ENCODE peak calls at places on chromosomes 12 and 14, in eight cellular contexts. One of them, this sample, is unnamed.

GRCh38 chr12:5746917-5747316 is 198.1 kb downstream of the ANO2 start:
- DNase-seq in C1 segment of cervical spinal cord: no peak
- DNase-seq in NCI-H1092 treated with DMSO at 0.1 percent for 48 hours: no peak
- DNase-seq in non-pigmented ciliary epithelial cell: no peak
- DNase-seq in activated CD8-positive, alpha-beta memory T cell treated with anti-CD3 and anti-CD28 coated beads for 4 hours: no peak
- DNase-seq in NCI-H1694 treated with DMSO at 0.1 percent for 48 hours: no peak
- DNase-seq in NCI-H460: no peak
- DNase-seq in D341Med: no peak
- DNase-seq in this sample: no peak

GRCh38 chr12:62332598-62332997 is 72.4 kb downstream of the USP15 start:
- DNase-seq in C1 segment of cervical spinal cord: no peak
- DNase-seq in NCI-H1092 treated with DMSO at 0.1 percent for 48 hours: no peak
- DNase-seq in non-pigmented ciliary epithelial cell: peak; percentile 14
- DNase-seq in activated CD8-positive, alpha-beta memory T cell treated with anti-CD3 and anti-CD28 coated beads for 4 hours: no peak
- DNase-seq in NCI-H1694 treated with DMSO at 0.1 percent for 48 hours: no peak
- DNase-seq in NCI-H460: no peak
- DNase-seq in D341Med: no peak
- DNase-seq in this sample: no peak

GRCh38 chr12:19166956-19167355 is 37.4 kb downstream of the PLEKHA5 start:
- DNase-seq in C1 segment of cervical spinal cord: no peak
- DNase-seq in NCI-H1092 treated with DMSO at 0.1 percent for 48 hours: no peak
- DNase-seq in non-pigmented ciliary epithelial cell: no peak
- DNase-seq in activated CD8-positive, alpha-beta memory T cell treated with anti-CD3 and anti-CD28 coated beads for 4 hours: no peak
- DNase-seq in NCI-H1694 treated with DMSO at 0.1 percent for 48 hours: no peak
- DNase-seq in NCI-H460: no peak
- DNase-seq in D341Med: no peak
- DNase-seq in this sample: no peak

GRCh38 chr14:93792391-93792790 is 4.1 kb upstream of the PRIMA1 start:
- DNase-seq in C1 segment of cervical spinal cord: no peak
- DNase-seq in NCI-H1092 treated with DMSO at 0.1 percent for 48 hours: no peak
- DNase-seq in non-pigmented ciliary epithelial cell: no peak
- DNase-seq in activated CD8-positive, alpha-beta memory T cell treated with anti-CD3 and anti-CD28 coated beads for 4 hours: no peak
- DNase-seq in NCI-H1694 treated with DMSO at 0.1 percent for 48 hours: no peak
- DNase-seq in NCI-H460: no peak
- DNase-seq in D341Med: no peak
- DNase-seq in this sample: no peak

GRCh38 chr12:130609966-130610365 is 106.1 kb downstream of the RIMBP2 start:
- DNase-seq in C1 segment of cervical spinal cord: no peak
- DNase-seq in NCI-H1092 treated with DMSO at 0.1 percent for 48 hours: no peak
- DNase-seq in non-pigmented ciliary epithelial cell: no peak
- DNase-seq in activated CD8-positive, alpha-beta memory T cell treated with anti-CD3 and anti-CD28 coated beads for 4 hours: no peak
- DNase-seq in NCI-H1694 treated with DMSO at 0.1 percent for 48 hours: no peak
- DNase-seq in NCI-H460: no peak
- DNase-seq in D341Med: no peak
- DNase-seq in this sample: no peak

GRCh38 chr12:60752589-60752988 is 1156.8 kb downstream of the SLC16A7 start:
- DNase-seq in C1 segment of cervical spinal cord: no peak
- DNase-seq in NCI-H1092 treated with DMSO at 0.1 percent for 48 hours: no peak
- DNase-seq in non-pigmented ciliary epithelial cell: no peak
- DNase-seq in activated CD8-positive, alpha-beta memory T cell treated with anti-CD3 and anti-CD28 coated beads for 4 hours: no peak
- DNase-seq in NCI-H1694 treated with DMSO at 0.1 percent for 48 hours: no peak
- DNase-seq in NCI-H460: no peak
- DNase-seq in D341Med: no peak
- DNase-seq in this sample: no peak

GRCh38 chr14:96790715-96791114 is 6.5 kb upstream of the VRK1 start:
- DNase-seq in C1 segment of cervical spinal cord: no peak
- DNase-seq in NCI-H1092 treated with DMSO at 0.1 percent for 48 hours: no peak
- DNase-seq in non-pigmented ciliary epithelial cell: no peak
- DNase-seq in activated CD8-positive, alpha-beta memory T cell treated with anti-CD3 and anti-CD28 coated beads for 4 hours: no peak
- DNase-seq in NCI-H1694 treated with DMSO at 0.1 percent for 48 hours: no peak
- DNase-seq in NCI-H460: no peak
- DNase-seq in D341Med: no peak
- DNase-seq in this sample: no peak

GRCh38 chr14:102897299-102898027 is 25.0 kb upstream of the AMN start:
- DNase-seq in C1 segment of cervical spinal cord: no peak
- DNase-seq in NCI-H1092 treated with DMSO at 0.1 percent for 48 hours: no peak
- DNase-seq in non-pigmented ciliary epithelial cell: no peak
- DNase-seq in activated CD8-positive, alpha-beta memory T cell treated with anti-CD3 and anti-CD28 coated beads for 4 hours: no peak
- DNase-seq in NCI-H1694 treated with DMSO at 0.1 percent for 48 hours: no peak
- DNase-seq in NCI-H460: no peak
- DNase-seq in D341Med: no peak
- DNase-seq in this sample: no peak

GRCh38 chr12:68536885-68537284 is 73.8 kb upstream of the RAP1B start:
- DNase-seq in C1 segment of cervical spinal cord: no peak
- DNase-seq in NCI-H1092 treated with DMSO at 0.1 percent for 48 hours: no peak
- DNase-seq in non-pigmented ciliary epithelial cell: no peak
- DNase-seq in activated CD8-positive, alpha-beta memory T cell treated with anti-CD3 and anti-CD28 coated beads for 4 hours: no peak
- DNase-seq in NCI-H1694 treated with DMSO at 0.1 percent for 48 hours: no peak
- DNase-seq in NCI-H460: no peak
- DNase-seq in D341Med: no peak
- DNase-seq in this sample: no peak

GRCh38 chr12:128801879-128802391 is 21.8 kb downstream of the SLC15A4 start:
- DNase-seq in C1 segment of cervical spinal cord: no peak
- DNase-seq in NCI-H1092 treated with DMSO at 0.1 percent for 48 hours: no peak
- DNase-seq in non-pigmented ciliary epithelial cell: no peak
- DNase-seq in activated CD8-positive, alpha-beta memory T cell treated with anti-CD3 and anti-CD28 coated beads for 4 hours: no peak
- DNase-seq in NCI-H1694 treated with DMSO at 0.1 percent for 48 hours: no peak
- DNase-seq in NCI-H460: no peak
- DNase-seq in D341Med: no peak
- DNase-seq in this sample: no peak

GRCh38 chr12:27733052-27733656 is 22.5 kb downstream of the MRPS35 start:
- DNase-seq in C1 segment of cervical spinal cord: no peak
- DNase-seq in NCI-H1092 treated with DMSO at 0.1 percent for 48 hours: no peak
- DNase-seq in non-pigmented ciliary epithelial cell: no peak
- DNase-seq in activated CD8-positive, alpha-beta memory T cell treated with anti-CD3 and anti-CD28 coated beads for 4 hours: no peak
- DNase-seq in NCI-H1694 treated with DMSO at 0.1 percent for 48 hours: peak; percentile 66
- DNase-seq in NCI-H460: peak; percentile 22
- DNase-seq in D341Med: peak; percentile 59
- DNase-seq in this sample: peak; percentile 97

GRCh38 chr12:94525951-94526350 is 66.3 kb upstream of the CEP83 start:
- DNase-seq in C1 segment of cervical spinal cord: no peak
- DNase-seq in NCI-H1092 treated with DMSO at 0.1 percent for 48 hours: no peak
- DNase-seq in non-pigmented ciliary epithelial cell: no peak
- DNase-seq in activated CD8-positive, alpha-beta memory T cell treated with anti-CD3 and anti-CD28 coated beads for 4 hours: no peak
- DNase-seq in NCI-H1694 treated with DMSO at 0.1 percent for 48 hours: no peak
- DNase-seq in NCI-H460: no peak
- DNase-seq in D341Med: no peak
- DNase-seq in this sample: no peak

GRCh38 chr12:82873951-82874350 is 187.2 kb downstream of the TMTC2 start:
- DNase-seq in C1 segment of cervical spinal cord: no peak
- DNase-seq in NCI-H1092 treated with DMSO at 0.1 percent for 48 hours: no peak
- DNase-seq in non-pigmented ciliary epithelial cell: no peak
- DNase-seq in activated CD8-positive, alpha-beta memory T cell treated with anti-CD3 and anti-CD28 coated beads for 4 hours: no peak
- DNase-seq in NCI-H1694 treated with DMSO at 0.1 percent for 48 hours: peak; percentile 96
- DNase-seq in NCI-H460: no peak
- DNase-seq in D341Med: no peak
- DNase-seq in this sample: peak; percentile 87

GRCh38 chr14:99132821-99133562 is 139.0 kb downstream of the BCL11B start:
- DNase-seq in C1 segment of cervical spinal cord: no peak
- DNase-seq in NCI-H1092 treated with DMSO at 0.1 percent for 48 hours: no peak
- DNase-seq in non-pigmented ciliary epithelial cell: no peak
- DNase-seq in activated CD8-positive, alpha-beta memory T cell treated with anti-CD3 and anti-CD28 coated beads for 4 hours: no peak
- DNase-seq in NCI-H1694 treated with DMSO at 0.1 percent for 48 hours: no peak
- DNase-seq in NCI-H460: no peak
- DNase-seq in D341Med: no peak
- DNase-seq in this sample: no peak

GRCh38 chr12:23611320-23611719 is 338.1 kb downstream of the SOX5 start:
- DNase-seq in C1 segment of cervical spinal cord: no peak
- DNase-seq in NCI-H1092 treated with DMSO at 0.1 percent for 48 hours: peak; percentile 44
- DNase-seq in non-pigmented ciliary epithelial cell: no peak
- DNase-seq in activated CD8-positive, alpha-beta memory T cell treated with anti-CD3 and anti-CD28 coated beads for 4 hours: no peak
- DNase-seq in NCI-H1694 treated with DMSO at 0.1 percent for 48 hours: no peak
- DNase-seq in NCI-H460: no peak
- DNase-seq in D341Med: no peak
- DNase-seq in this sample: no peak

GRCh38 chr14:76292561-76292960 is 83.4 kb upstream of the ESRRB start:
- DNase-seq in C1 segment of cervical spinal cord: no peak
- DNase-seq in NCI-H1092 treated with DMSO at 0.1 percent for 48 hours: no peak
- DNase-seq in non-pigmented ciliary epithelial cell: no peak
- DNase-seq in activated CD8-positive, alpha-beta memory T cell treated with anti-CD3 and anti-CD28 coated beads for 4 hours: no peak
- DNase-seq in NCI-H1694 treated with DMSO at 0.1 percent for 48 hours: no peak
- DNase-seq in NCI-H460: no peak
- DNase-seq in D341Med: no peak
- DNase-seq in this sample: no peak

GRCh38 chr12:70383886-70384285 is 17.8 kb downstream of the KCNMB4 start:
- DNase-seq in C1 segment of cervical spinal cord: no peak
- DNase-seq in NCI-H1092 treated with DMSO at 0.1 percent for 48 hours: no peak
- DNase-seq in non-pigmented ciliary epithelial cell: no peak
- DNase-seq in activated CD8-positive, alpha-beta memory T cell treated with anti-CD3 and anti-CD28 coated beads for 4 hours: no peak
- DNase-seq in NCI-H1694 treated with DMSO at 0.1 percent for 48 hours: no peak
- DNase-seq in NCI-H460: no peak
- DNase-seq in D341Med: no peak
- DNase-seq in this sample: no peak

GRCh38 chr14:51957950-51958349 is 31.4 kb upstream of the RTRAF start:
- DNase-seq in C1 segment of cervical spinal cord: no peak
- DNase-seq in NCI-H1092 treated with DMSO at 0.1 percent for 48 hours: no peak
- DNase-seq in non-pigmented ciliary epithelial cell: peak; percentile 23
- DNase-seq in activated CD8-positive, alpha-beta memory T cell treated with anti-CD3 and anti-CD28 coated beads for 4 hours: no peak
- DNase-seq in NCI-H1694 treated with DMSO at 0.1 percent for 48 hours: no peak
- DNase-seq in NCI-H460: no peak
- DNase-seq in D341Med: no peak
- DNase-seq in this sample: no peak

GRCh38 chr12:32947203-32947795 is 50.7 kb upstream of the PKP2 start:
- DNase-seq in C1 segment of cervical spinal cord: no peak
- DNase-seq in NCI-H1092 treated with DMSO at 0.1 percent for 48 hours: peak; percentile 20
- DNase-seq in non-pigmented ciliary epithelial cell: no peak
- DNase-seq in activated CD8-positive, alpha-beta memory T cell treated with anti-CD3 and anti-CD28 coated beads for 4 hours: no peak
- DNase-seq in NCI-H1694 treated with DMSO at 0.1 percent for 48 hours: peak; percentile 63
- DNase-seq in NCI-H460: peak; percentile 13
- DNase-seq in D341Med: peak; percentile 47
- DNase-seq in this sample: no peak

GRCh38 chr12:50986961-50987737 is 34.8 kb downstream of the HIGD1C start:
- DNase-seq in C1 segment of cervical spinal cord: peak; percentile 12
- DNase-seq in NCI-H1092 treated with DMSO at 0.1 percent for 48 hours: no peak
- DNase-seq in non-pigmented ciliary epithelial cell: no peak
- DNase-seq in activated CD8-positive, alpha-beta memory T cell treated with anti-CD3 and anti-CD28 coated beads for 4 hours: no peak
- DNase-seq in NCI-H1694 treated with DMSO at 0.1 percent for 48 hours: peak; percentile 18
- DNase-seq in NCI-H460: peak; percentile 47
- DNase-seq in D341Med: peak; percentile 60
- DNase-seq in this sample: no peak

GRCh38 chr14:90450667-90451066 is 53.8 kb downstream of the CALM1 start:
- DNase-seq in C1 segment of cervical spinal cord: no peak
- DNase-seq in NCI-H1092 treated with DMSO at 0.1 percent for 48 hours: no peak
- DNase-seq in non-pigmented ciliary epithelial cell: no peak
- DNase-seq in activated CD8-positive, alpha-beta memory T cell treated with anti-CD3 and anti-CD28 coated beads for 4 hours: no peak
- DNase-seq in NCI-H1694 treated with DMSO at 0.1 percent for 48 hours: peak; percentile 89
- DNase-seq in NCI-H460: no peak
- DNase-seq in D341Med: no peak
- DNase-seq in this sample: no peak